ENCODE peak calls at places on chromosomes 2 and 18, in ten cellular contexts. L, P, M, G, C, A, Z, J, T and E are unnamed samples.

GRCh38 chr2:235051436-235052260 is 99.8 kb downstream of the SH3BP4 start:
- DNase-seq in L (no peak), P (no peak), M (no peak), G (peak; percentile 72), C (no peak), A (no peak), Z (peak; percentile 52), J (no peak), T (peak; percentile 41), E (no peak)

GRCh38 chr2:73886357-73886756 is 6.5 kb upstream of the ACTG2 start:
- DNase-seq in L (no peak), P (no peak), M (no peak), G (no peak), C (no peak), A (no peak), Z (no peak), J (no peak), T (no peak), E (no peak)

GRCh38 chr2:205967391-205968075 is 118.4 kb downstream of the INO80D start:
- DNase-seq in L (no peak), P (no peak), M (no peak), G (no peak), C (no peak), A (no peak), Z (no peak), J (no peak), T (no peak), E (no peak)

GRCh38 chr2:9385841-9386240 is 37.5 kb downstream of the ITGB1BP1 start:
- DNase-seq in L (peak; percentile 50), P (no peak), M (no peak), G (no peak), C (no peak), A (no peak), Z (no peak), J (no peak), T (no peak), E (no peak)

GRCh38 chr18:778194-779007 is 33.6 kb downstream of the YES1 start:
- DNase-seq in L (no peak), P (no peak), M (no peak), G (no peak), C (no peak), A (no peak), Z (no peak), J (no peak), T (no peak), E (no peak)

GRCh38 chr2:226483745-226484619 is 315.6 kb downstream of the IRS1 start:
- DNase-seq in L (no peak), P (no peak), M (peak; percentile 68), G (no peak), C (no peak), A (no peak), Z (peak; percentile 64), J (no peak), T (no peak), E (peak; percentile 90)

GRCh38 chr2:128628206-128628605 is 309.5 kb upstream of the HS6ST1 start:
- DNase-seq in L (no peak), P (no peak), M (no peak), G (no peak), C (no peak), A (peak; percentile 40), Z (no peak), J (peak; percentile 37), T (no peak), E (no peak)

GRCh38 chr2:241033994-241034393 is 35.6 kb downstream of the SNED1 start:
- DNase-seq in L (no peak), P (no peak), M (no peak), G (peak; percentile 9), C (no peak), A (no peak), Z (no peak), J (no peak), T (no peak), E (no peak)

GRCh38 chr2:4992226-4992625 is 700.0 kb upstream of the SOX11 start:
- DNase-seq in L (no peak), P (no peak), M (no peak), G (no peak), C (no peak), A (no peak), Z (no peak), J (no peak), T (peak; percentile 58), E (no peak)

GRCh38 chr18:77980275-77980674 is 730.6 kb downstream of the GALR1 start:
- DNase-seq in L (no peak), P (no peak), M (no peak), G (no peak), C (no peak), A (no peak), Z (no peak), J (no peak), T (no peak), E (no peak)

GRCh38 chr18:4254840-4255239 is 200.3 kb downstream of the DLGAP1 start:
- DNase-seq in L (no peak), P (no peak), M (no peak), G (no peak), C (no peak), A (no peak), Z (no peak), J (no peak), T (no peak), E (no peak)

GRCh38 chr2:65390134-65390533 is 42.3 kb downstream of the SPRED2 start:
- DNase-seq in L (no peak), P (no peak), M (no peak), G (no peak), C (no peak), A (peak; percentile 27), Z (no peak), J (no peak), T (no peak), E (no peak)

GRCh38 chr18:489244-490023 is 11.1 kb downstream of the COLEC12 start:
- DNase-seq in L (no peak), P (no peak), M (peak; percentile 38), G (no peak), C (no peak), A (no peak), Z (peak; percentile 57), J (no peak), T (no peak), E (no peak)

GRCh38 chr2:95010697-95011096 is 14.8 kb upstream of the MAL start:
- DNase-seq in L (no peak), P (no peak), M (no peak), G (no peak), C (no peak), A (no peak), Z (no peak), J (no peak), T (no peak), E (no peak)

GRCh38 chr2:202249864-202250263 is 11.5 kb upstream of the SUMO1 start:
- DNase-seq in L (no peak), P (no peak), M (peak; percentile 81), G (no peak), C (no peak), A (no peak), Z (no peak), J (no peak), T (no peak), E (peak; percentile 95)

GRCh38 chr2:64562148-64562784 is 38.1 kb downstream of the AFTPH start:
- DNase-seq in L (no peak), P (no peak), M (no peak), G (no peak), C (no peak), A (no peak), Z (peak; percentile 9), J (no peak), T (peak; percentile 28), E (no peak)

GRCh38 chr2:150234787-150235512 is 252.5 kb downstream of the RND3 start:
- DNase-seq in L (no peak), P (no peak), M (no peak), G (no peak), C (peak; percentile 72), A (no peak), Z (peak; percentile 92), J (no peak), T (peak; percentile 84), E (no peak)

GRCh38 chr2:189299974-189300373 is 120.4 kb upstream of the COL5A2 start:
- DNase-seq in L (no peak), P (no peak), M (no peak), G (no peak), C (no peak), A (no peak), Z (no peak), J (no peak), T (no peak), E (no peak)

GRCh38 chr2:25281581-25281980 is 60.1 kb downstream of the DNMT3A start:
- DNase-seq in L (no peak), P (no peak), M (no peak), G (no peak), C (peak; percentile 42), A (no peak), Z (no peak), J (no peak), T (no peak), E (no peak)

GRCh38 chr18:54165450-54165849 is 59.0 kb downstream of the MBD2 start:
- DNase-seq in L (no peak), P (no peak), M (no peak), G (no peak), C (no peak), A (no peak), Z (no peak), J (no peak), T (peak; percentile 22), E (no peak)

GRCh38 chr2:230668184-230668938 is 44.3 kb upstream of the CAB39 start:
- DNase-seq in L (no peak), P (no peak), M (no peak), G (no peak), C (no peak), A (peak; percentile 64), Z (no peak), J (no peak), T (no peak), E (no peak)

GRCh38 chr2:20415511-20415918 is 31.4 kb upstream of the RHOB start:
- DNase-seq in L (no peak), P (no peak), M (no peak), G (no peak), C (no peak), A (no peak), Z (no peak), J (no peak), T (peak; percentile 37), E (no peak)

GRCh38 chr2:61770746-61771145 is 83.1 kb downstream of the FAM161A start:
- DNase-seq in L (no peak), P (no peak), M (peak; percentile 86), G (no peak), C (no peak), A (no peak), Z (peak; percentile 52), J (no peak), T (no peak), E (no peak)

GRCh38 chr2:21288732-21289506 is 165.2 kb downstream of the TDRD15 start:
- DNase-seq in L (no peak), P (no peak), M (no peak), G (no peak), C (no peak), A (no peak), Z (no peak), J (peak; percentile 35), T (no peak), E (no peak)

GRCh38 chr2:234290671-234291070 is 206.2 kb downstream of the ARL4C start:
- DNase-seq in L (no peak), P (no peak), M (no peak), G (peak; percentile 67), C (no peak), A (peak; percentile 44), Z (no peak), J (no peak), T (no peak), E (no peak)

GRCh38 chr18:53991805-53992204 is 232.7 kb downstream of the MBD2 start:
- DNase-seq in L (no peak), P (no peak), M (no peak), G (no peak), C (no peak), A (no peak), Z (no peak), J (no peak), T (no peak), E (no peak)

GRCh38 chr2:21599417-21599816 is 475.6 kb downstream of the TDRD15 start:
- DNase-seq in L (no peak), P (no peak), M (no peak), G (no peak), C (no peak), A (no peak), Z (no peak), J (no peak), T (no peak), E (no peak)

GRCh38 chr2:226677080-226677479 is 122.5 kb downstream of the IRS1 start:
- DNase-seq in L (no peak), P (no peak), M (no peak), G (no peak), C (no peak), A (no peak), Z (no peak), J (no peak), T (peak; percentile 19), E (no peak)